ENCODE peak calls at places on chromosomes 6 and 20, in seven cellular contexts. Q is GM12891, H is ovary, C is lower leg skin, L is esophagus squamous epithelium, X is stomach, Y is uterus. R is an unnamed sample.

GRCh38 chr6:33428219-33428890 is 8.5 kb downstream of the SYNGAP1 start:
- DNase-seq in Q (no peak), H (no peak), C (no peak), L (no peak), X (no peak), Y (no peak), R (peak)

GRCh38 chr20:21512634-21513180 is 1.2 kb downstream of the NKX2-2 start:
- DNase-seq in Q (no peak), H (no peak), C (no peak), L (no peak), X (no peak), Y (no peak), R (no peak)

GRCh38 chr6:10552237-10552810 is 31.2 kb downstream of the GCNT2 start:
- DNase-seq in Q (no peak), H (no peak), C (peak), L (no peak), X (no peak), Y (no peak), R (no peak)

GRCh38 chr20:19966840-19967239 is 50.3 kb upstream of the NAA20 start:
- DNase-seq in Q (no peak), H (no peak), C (no peak), L (no peak), X (no peak), Y (no peak), R (no peak)

GRCh38 chr20:51318058-51318960 is 224.2 kb downstream of the NFATC2 start:
- DNase-seq in Q (peak), H (no peak), C (no peak), L (no peak), X (peak), Y (no peak), R (no peak)

GRCh38 chr6:161353208-161353613 is 79.3 kb upstream of the AGPAT4 start:
- DNase-seq in Q (no peak), H (no peak), C (no peak), L (no peak), X (no peak), Y (no peak), R (no peak)

GRCh38 chr6:158071121-158072082 is 89.7 kb downstream of the SYNJ2 start:
- DNase-seq in Q (no peak), H (no peak), C (no peak), L (no peak), X (no peak), Y (no peak), R (no peak)

GRCh38 chr6:112800439-112800838 is 453.3 kb downstream of the RFPL4B start:
- DNase-seq in Q (no peak), H (no peak), C (no peak), L (no peak), X (no peak), Y (no peak), R (no peak)

GRCh38 chr6:38649744-38650143 is 10.0 kb upstream of the BTBD9 start:
- DNase-seq in Q (no peak), H (no peak), C (no peak), L (no peak), X (no peak), Y (no peak), R (no peak)

GRCh38 chr6:106772270-106773142 is 143.1 kb downstream of the QRSL1 start:
- DNase-seq in Q (no peak), H (no peak), C (no peak), L (no peak), X (no peak), Y (no peak), R (no peak)

GRCh38 chr6:111710439-111710838 is 104.8 kb upstream of the TRAF3IP2 start:
- DNase-seq in Q (no peak), H (no peak), C (no peak), L (no peak), X (no peak), Y (no peak), R (no peak)

GRCh38 chr20:17605131-17605660 is 35.3 kb downstream of the DSTN start:
- DNase-seq in Q (no peak), H (no peak), C (no peak), L (no peak), X (peak), Y (no peak), R (no peak)

GRCh38 chr6:153208706-153209105 is 77.6 kb upstream of the RGS17 start:
- DNase-seq in Q (no peak), H (no peak), C (no peak), L (no peak), X (no peak), Y (no peak), R (no peak)

GRCh38 chr20:24609757-24610156 is 140.3 kb downstream of the SYNDIG1 start:
- DNase-seq in Q (no peak), H (no peak), C (no peak), L (no peak), X (no peak), Y (no peak), R (no peak)

GRCh38 chr6:26163733-26164505 is 76.7 kb downstream of the HFE start:
- DNase-seq in Q (no peak), H (no peak), C (no peak), L (no peak), X (no peak), Y (no peak), R (no peak)

GRCh38 chr6:136052046-136052445 is 198.1 kb downstream of the MTFR2 start:
- DNase-seq in Q (no peak), H (no peak), C (no peak), L (no peak), X (no peak), Y (no peak), R (no peak)

GRCh38 chr20:25281541-25281991 is 33.7 kb downstream of the PYGB start:
- DNase-seq in Q (no peak), H (peak), C (peak), L (no peak), X (peak), Y (peak), R (no peak)

GRCh38 chr6:97591955-97592354 is 308.9 kb upstream of the MMS22L start:
- DNase-seq in Q (no peak), H (no peak), C (no peak), L (no peak), X (no peak), Y (no peak), R (no peak)

GRCh38 chr6:28401172-28401571 is 1.6 kb upstream of the ZSCAN12 start:
- DNase-seq in Q (no peak), H (no peak), C (no peak), L (no peak), X (no peak), Y (no peak), R (no peak)

GRCh38 chr20:32610897-32611218 is 25.7 kb upstream of the NOL4L start:
- DNase-seq in Q (no peak), H (no peak), C (no peak), L (no peak), X (no peak), Y (no peak), R (no peak)

GRCh38 chr6:6656287-6656686 is 67.8 kb downstream of the LY86 start:
- DNase-seq in Q (no peak), H (no peak), C (no peak), L (no peak), X (no peak), Y (no peak), R (no peak)

GRCh38 chr20:57983082-57983481 is 245.4 kb downstream of the ANKRD60 start:
- DNase-seq in Q (no peak), H (no peak), C (no peak), L (no peak), X (no peak), Y (no peak), R (no peak)

DNA sequence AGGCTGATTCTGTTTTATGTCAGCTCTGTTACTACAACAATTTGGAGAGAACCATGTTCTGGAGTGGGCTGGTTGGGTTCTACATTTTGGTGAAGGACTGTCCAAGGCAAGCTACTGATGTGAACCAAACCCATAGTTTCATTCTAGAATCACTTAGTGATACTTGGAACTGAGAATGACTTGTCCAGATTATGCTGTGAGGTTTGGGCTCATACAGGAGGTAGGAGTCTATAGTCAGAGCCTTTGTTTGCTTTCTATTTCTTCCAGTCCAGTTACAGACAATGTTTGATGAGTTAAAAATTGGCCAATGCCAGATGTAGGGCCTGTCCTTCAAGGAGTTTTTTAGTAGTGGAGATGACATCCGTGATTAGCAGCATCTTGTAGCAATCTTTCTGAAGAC is 97.9 kb downstream of the LRRC1 start:
- DNase-seq in Q (no peak), H (no peak), C (no peak), L (no peak), X (no peak), Y (no peak), R (no peak)
- TF ChIP-seq POLR2A in Q (no peak), H (no peak), C (no peak), L (no peak), X (no peak), Y (no peak), R (no peak)

DNA sequence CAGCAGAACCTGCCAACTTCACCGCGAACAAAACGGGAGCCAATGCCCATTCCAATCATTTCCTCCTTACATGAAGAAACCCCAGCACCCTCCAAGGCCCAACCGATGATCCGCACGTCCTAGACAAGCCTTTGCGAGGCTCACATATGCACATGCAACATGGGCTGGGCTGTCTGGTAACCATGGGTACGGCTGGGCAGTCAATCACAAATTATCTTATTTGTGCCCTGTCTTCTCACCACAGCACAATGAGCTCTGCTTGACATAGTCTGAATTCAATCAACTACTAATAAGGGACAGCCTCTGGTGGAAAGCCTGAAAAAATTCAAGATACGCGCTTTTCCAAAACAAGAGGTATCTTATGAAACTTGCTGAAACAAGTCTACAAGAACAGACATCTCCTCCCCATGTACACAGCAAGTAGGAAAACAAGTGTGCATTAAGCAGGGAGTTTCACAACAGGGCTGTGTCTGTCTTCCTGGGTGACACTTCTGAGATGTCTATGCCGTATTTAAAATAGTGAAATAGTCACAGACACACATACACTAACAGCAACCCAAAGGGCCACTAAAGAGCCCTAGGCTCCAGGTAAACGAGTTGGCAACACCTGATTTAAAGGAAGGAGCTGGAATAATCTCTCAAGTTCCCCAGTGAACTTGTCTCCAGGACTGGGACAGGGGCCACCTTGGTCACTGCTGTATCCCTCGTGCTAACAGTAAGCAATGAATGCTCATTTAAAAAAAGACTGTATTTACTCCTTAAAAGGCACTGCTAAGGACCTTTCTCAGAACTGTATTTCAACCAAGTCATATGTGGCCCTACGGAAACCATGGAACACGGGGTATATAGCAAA is 1.5 kb downstream of the DIDO1 start:
- DNase-seq in Q (no peak), H (no peak), C (no peak), L (no peak), X (no peak), Y (no peak), R (no peak)
- TF ChIP-seq POLR2A in Q (no peak), H (no peak), C (no peak), L (peak), X (no peak), Y (no peak), R (no peak)

GRCh38 chr6:137811121-137811911 is 55.7 kb upstream of the TNFAIP3 start:
- DNase-seq in Q (peak), H (no peak), C (peak), L (no peak), X (peak), Y (peak), R (peak)
- TF ChIP-seq POLR2A in Q (peak), H (no peak), C (no peak), L (no peak), X (no peak), Y (no peak), R (no peak)

GRCh38 chr20:1503564-1504227 is 12.5 kb upstream of the SIRPB2 start:
- DNase-seq in Q (peak), H (no peak), C (no peak), L (no peak), X (peak), Y (peak), R (peak)
- TF ChIP-seq POLR2A in Q (no peak), H (no peak), C (no peak), L (no peak), X (no peak), Y (no peak), R (no peak)

R was measured in H54.